ENCODE peak calls at places on chromosomes 12 and 14, in six cellular contexts. One of them, this sample, is unnamed.
A peak's percentile ranks its signal among the peaks of the same experiment; 100 is the strongest.

GRCh38 chr12:29073631-29074239 is 75.3 kb upstream of the FAR2 start:
- DNase-seq in neuronal stem cell: no peak
- DNase-seq in colonic mucosa: peak; percentile 29
- DNase-seq in PC-3: peak; percentile 92
- DNase-seq in GM23248: peak; percentile 76
- DNase-seq in H1: no peak
- DNase-seq in this sample: peak; percentile 46

GRCh38 chr12:98328467-98328866 is 186.9 kb upstream of the TMPO start:
- DNase-seq in neuronal stem cell: no peak
- DNase-seq in colonic mucosa: no peak
- DNase-seq in PC-3: no peak
- DNase-seq in GM23248: no peak
- DNase-seq in H1: no peak
- DNase-seq in this sample: no peak

GRCh38 chr12:130053641-130054040 is 108.6 kb upstream of the FZD10 start:
- DNase-seq in neuronal stem cell: peak; percentile 33
- DNase-seq in colonic mucosa: no peak
- DNase-seq in PC-3: no peak
- DNase-seq in GM23248: no peak
- DNase-seq in H1: no peak
- DNase-seq in this sample: peak; percentile 90

GRCh38 chr12:67452119-67452805 is 183.1 kb downstream of the CAND1 start:
- DNase-seq in neuronal stem cell: no peak
- DNase-seq in colonic mucosa: no peak
- DNase-seq in PC-3: no peak
- DNase-seq in GM23248: no peak
- DNase-seq in H1: no peak
- DNase-seq in this sample: no peak

GRCh38 chr14:78970677-78971076 is 800.5 kb downstream of the NRXN3 start:
- DNase-seq in neuronal stem cell: no peak
- DNase-seq in colonic mucosa: no peak
- DNase-seq in PC-3: peak; percentile 19
- DNase-seq in GM23248: no peak
- DNase-seq in H1: no peak
- DNase-seq in this sample: no peak

GRCh38 chr12:14993537-14994266 is 20.9 kb downstream of the PDE6H start:
- DNase-seq in neuronal stem cell: no peak
- DNase-seq in colonic mucosa: no peak
- DNase-seq in PC-3: peak; percentile 25
- DNase-seq in GM23248: peak; percentile 71
- DNase-seq in H1: no peak
- DNase-seq in this sample: no peak

GRCh38 chr12:126346087-126346486 is 1280.9 kb downstream of the AACS start:
- DNase-seq in neuronal stem cell: no peak
- DNase-seq in colonic mucosa: no peak
- DNase-seq in PC-3: no peak
- DNase-seq in GM23248: no peak
- DNase-seq in H1: no peak
- DNase-seq in this sample: no peak

GRCh38 chr12:90390947-90391346 is 564.0 kb downstream of the CCER1 start:
- DNase-seq in neuronal stem cell: no peak
- DNase-seq in colonic mucosa: no peak
- DNase-seq in PC-3: peak; percentile 40
- DNase-seq in GM23248: no peak
- DNase-seq in H1: no peak
- DNase-seq in this sample: no peak

GRCh38 chr12:79409562-79409961 is 281.2 kb downstream of the PAWR start:
- DNase-seq in neuronal stem cell: no peak
- DNase-seq in colonic mucosa: no peak
- DNase-seq in PC-3: peak; percentile 57
- DNase-seq in GM23248: peak; percentile 70
- DNase-seq in H1: no peak
- DNase-seq in this sample: no peak

GRCh38 chr14:39762576-39763401 is 330.6 kb upstream of the FBXO33 start:
- DNase-seq in neuronal stem cell: no peak
- DNase-seq in colonic mucosa: no peak
- DNase-seq in PC-3: no peak
- DNase-seq in GM23248: no peak
- DNase-seq in H1: no peak
- DNase-seq in this sample: no peak
- H3K27ac ChIP-seq in neuronal stem cell: no peak overlapping the region
- H3K27ac ChIP-seq in colonic mucosa: no peak overlapping the region
- H3K27ac ChIP-seq in PC-3: no peak overlapping the region
- H3K27ac ChIP-seq in GM23248: no peak overlapping the region
- H3K27ac ChIP-seq in H1: no peak overlapping the region
- H3K27ac ChIP-seq in this sample: no peak overlapping the region

DNA sequence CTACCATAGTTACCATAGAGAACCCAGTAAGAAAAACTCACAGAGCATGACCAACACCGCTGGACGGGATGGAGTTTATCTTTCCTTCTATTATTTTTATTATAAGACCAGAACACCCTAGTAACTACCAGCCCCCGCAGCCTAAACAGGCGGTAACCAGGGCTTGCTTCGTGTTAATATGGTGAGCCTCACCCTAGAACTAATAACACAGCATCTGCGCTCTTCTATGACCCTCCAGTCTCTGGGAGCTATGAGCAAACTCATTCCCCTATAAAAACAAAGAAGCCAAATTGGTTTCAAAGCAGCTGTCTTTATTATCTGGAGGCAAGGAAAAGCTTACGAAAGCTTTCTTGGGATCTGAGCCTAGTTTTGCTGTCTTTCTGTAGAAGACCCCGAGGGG is 85.0 kb downstream of the TBX5 start:
- DNase-seq in neuronal stem cell: no peak
- DNase-seq in colonic mucosa: no peak
- DNase-seq in PC-3: no peak
- DNase-seq in GM23248: no peak
- DNase-seq in H1: no peak
- DNase-seq in this sample: no peak
- H3K9ac ChIP-seq in neuronal stem cell: no peak overlapping the region
- H3K9ac ChIP-seq in colonic mucosa: no peak overlapping the region
- H3K9ac ChIP-seq in PC-3: no peak overlapping the region
- H3K9ac ChIP-seq in GM23248: no peak overlapping the region
- H3K9ac ChIP-seq in H1: no peak overlapping the region
- H3K9ac ChIP-seq in this sample: no peak overlapping the region

DNA sequence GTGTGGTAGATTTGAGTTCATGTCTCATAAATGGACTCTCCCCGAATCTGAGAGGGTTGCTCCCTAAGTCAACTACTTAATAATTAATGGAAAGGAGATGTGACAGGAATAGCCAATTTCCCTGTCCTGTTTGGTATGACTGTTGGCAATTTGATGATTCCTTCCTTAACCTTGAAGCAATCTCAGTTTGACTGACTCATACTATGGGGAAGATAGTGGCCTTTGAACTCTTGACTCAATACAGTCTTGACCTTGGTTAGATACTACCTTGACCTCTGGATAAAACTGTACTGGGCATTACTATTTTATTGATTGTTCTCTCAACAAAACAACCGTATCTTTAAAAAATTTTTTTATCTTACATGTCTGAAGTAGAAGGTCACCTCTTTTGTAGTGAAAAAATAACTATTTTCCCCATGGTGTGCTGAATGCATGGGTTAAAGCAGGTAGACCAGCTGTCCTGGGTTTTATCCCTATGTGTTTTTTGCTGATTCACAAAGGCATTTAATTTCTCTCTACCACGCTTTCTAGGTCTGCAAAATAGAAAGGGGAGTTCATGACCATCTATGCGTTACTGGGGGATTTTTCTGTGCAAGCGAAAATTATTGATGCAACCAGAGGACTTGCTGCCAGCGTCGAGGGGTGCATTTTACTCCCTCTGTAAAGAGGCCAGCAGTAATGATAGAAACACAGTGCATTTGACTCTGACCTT is 80.1 kb downstream of the ETV6 start:
- DNase-seq in neuronal stem cell: no peak
- DNase-seq in colonic mucosa: no peak
- DNase-seq in PC-3: no peak
- DNase-seq in GM23248: no peak
- DNase-seq in H1: no peak
- DNase-seq in this sample: no peak
- H3K4me3 ChIP-seq in neuronal stem cell: no peak overlapping the region
- H3K4me3 ChIP-seq in colonic mucosa: no peak overlapping the region
- H3K4me3 ChIP-seq in PC-3: no peak overlapping the region
- H3K4me3 ChIP-seq in GM23248: no peak overlapping the region
- H3K4me3 ChIP-seq in H1: no peak overlapping the region
- H3K4me3 ChIP-seq in this sample: no peak overlapping the region

DNA sequence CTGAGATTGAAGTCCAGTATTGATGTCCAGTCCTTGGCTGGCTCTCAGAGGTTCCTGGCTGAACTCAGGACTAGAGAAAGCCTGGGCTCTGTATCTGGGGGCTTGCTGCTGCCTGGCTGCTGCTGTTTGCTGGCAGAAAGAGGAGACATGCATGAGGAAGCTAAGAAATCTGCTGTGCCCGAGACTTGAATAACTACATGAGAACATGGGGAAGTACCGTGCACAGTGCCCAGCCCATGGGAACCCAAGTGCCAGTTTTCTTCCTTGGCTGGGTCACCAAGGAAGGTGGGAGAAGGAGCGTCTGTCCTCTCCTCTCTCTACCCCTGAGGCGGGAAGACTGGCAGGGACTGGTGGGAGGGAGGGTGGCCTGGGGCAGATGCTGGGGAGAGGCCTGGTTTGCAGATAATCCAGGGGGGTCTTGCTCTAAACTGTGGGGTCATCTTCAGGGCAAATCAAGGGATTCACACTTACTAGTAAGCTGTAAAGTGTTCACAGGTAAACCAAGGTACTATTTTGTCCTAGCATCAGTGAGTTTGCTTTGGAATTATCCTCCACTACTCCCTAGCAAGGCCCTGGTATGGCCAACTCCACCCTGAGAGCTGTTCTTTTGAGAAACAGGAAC is 13.8 kb upstream of the ZFP36L1 start:
- DNase-seq in neuronal stem cell: no peak
- DNase-seq in colonic mucosa: peak; percentile 29
- DNase-seq in PC-3: no peak
- DNase-seq in GM23248: no peak
- DNase-seq in H1: no peak
- DNase-seq in this sample: no peak
- H3K27ac ChIP-seq in neuronal stem cell: no peak overlapping the region
- H3K27ac ChIP-seq in colonic mucosa: peak overlapping the region; percentile 76
- H3K27ac ChIP-seq in PC-3: no peak overlapping the region
- H3K27ac ChIP-seq in GM23248: peak overlapping the region; percentile 82
- H3K27ac ChIP-seq in H1: no peak overlapping the region
- H3K27ac ChIP-seq in this sample: no peak overlapping the region

GRCh38 chr14:56116128-56116900 is 1.9 kb upstream of the PELI2 start:
- DNase-seq in neuronal stem cell: no peak
- DNase-seq in colonic mucosa: no peak
- DNase-seq in PC-3: no peak
- DNase-seq in GM23248: no peak
- DNase-seq in H1: no peak
- DNase-seq in this sample: no peak
- H3K9ac ChIP-seq in neuronal stem cell: no peak overlapping the region
- H3K9ac ChIP-seq in colonic mucosa: no peak overlapping the region
- H3K9ac ChIP-seq in PC-3: no peak overlapping the region
- H3K9ac ChIP-seq in GM23248: no peak overlapping the region
- H3K9ac ChIP-seq in H1: no peak overlapping the region
- H3K9ac ChIP-seq in this sample: no peak overlapping the region

DNA sequence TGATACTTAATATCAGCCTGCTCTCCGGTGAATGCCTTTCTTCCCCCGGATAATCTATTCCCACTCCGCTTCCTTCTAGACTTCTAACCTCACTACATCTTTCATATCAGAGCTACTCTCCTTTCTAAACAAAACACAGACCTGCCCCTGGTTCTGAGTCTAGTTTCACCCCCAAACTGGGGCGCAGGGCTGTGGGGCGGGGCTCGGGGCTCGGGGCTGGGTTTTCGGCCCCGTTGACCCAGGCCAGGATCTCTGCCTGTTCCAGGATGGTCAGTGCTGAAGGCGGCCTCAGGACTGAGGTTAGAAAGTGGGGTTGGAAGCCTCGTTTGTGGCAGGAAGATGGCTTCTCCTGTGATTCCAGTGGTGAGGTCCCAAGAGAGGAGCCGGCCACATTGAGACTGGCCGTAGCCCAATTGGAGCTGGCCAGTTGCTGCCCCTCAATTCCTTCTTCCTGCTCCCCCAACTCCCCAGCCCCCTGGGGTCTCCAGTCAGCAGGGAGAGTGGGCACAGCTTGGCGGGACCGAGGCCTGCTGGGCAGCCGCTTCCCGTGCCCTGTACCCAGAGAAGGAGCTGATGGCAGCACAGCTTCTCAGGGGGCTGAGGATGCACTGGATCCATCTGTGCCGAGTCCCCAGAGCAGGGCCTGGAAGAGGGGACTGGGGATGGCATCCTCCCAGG is 53.0 kb downstream of the LRCOL1 start:
- DNase-seq in neuronal stem cell: no peak
- DNase-seq in colonic mucosa: no peak
- DNase-seq in PC-3: no peak
- DNase-seq in GM23248: no peak
- DNase-seq in H1: no peak
- DNase-seq in this sample: no peak
- H3K4me3 ChIP-seq in neuronal stem cell: no peak overlapping the region
- H3K4me3 ChIP-seq in colonic mucosa: no peak overlapping the region
- H3K4me3 ChIP-seq in PC-3: no peak overlapping the region
- H3K4me3 ChIP-seq in GM23248: no peak overlapping the region
- H3K4me3 ChIP-seq in H1: no peak overlapping the region
- H3K4me3 ChIP-seq in this sample: no peak overlapping the region

This sample was measured in endodermal cell.